ENCODE peak calls at places on chromosomes 11 and 22, in seven cellular contexts. One of them, this sample, is unnamed.
A peak's percentile ranks its signal among the peaks of the same experiment; 100 is the strongest.

GRCh38 chr11:105244157-105244820 is 104.7 kb upstream of the CARD18 start:
- DNase-seq in breast epithelium: no peak
- DNase-seq in NAMALWA: no peak
- DNase-seq in endothelial cell of umbilical vein: peak; percentile 94
- DNase-seq in stimulated activated naive B cell treated with anti-CD40 and anti-IgM and Interleukin-4, amounts not matched to agents 10 μg/mL and 1 μg/mL and 100 μg/mL, for 72 hours: no peak
- DNase-seq in stimulated activated CD4-positive, alpha-beta T cell treated with anti-CD3 and anti-CD28 coated beads, Interleukin-4, amount 100 ng/mL, for 1 hour: no peak
- DNase-seq in NCI-H146: no peak
- DNase-seq in this sample: no peak

GRCh38 chr11:62105611-62106245 is 18.1 kb upstream of the INCENP start:
- DNase-seq in breast epithelium: no peak
- DNase-seq in stimulated activated naive B cell treated with anti-CD40 and anti-IgM and Interleukin-4, amounts not matched to agents 10 μg/mL and 1 μg/mL and 100 μg/mL, for 72 hours: no peak
- DNase-seq in endothelial cell of umbilical vein: no peak
- DNase-seq in NCI-H146: no peak
- DNase-seq in NAMALWA: no peak
- DNase-seq in stimulated activated CD4-positive, alpha-beta T cell treated with anti-CD3 and anti-CD28 coated beads, Interleukin-4, amount 100 ng/mL, for 1 hour: no peak
- DNase-seq in this sample: no peak

GRCh38 chr11:86692317-86692716 is 19.9 kb upstream of the ME3 start:
- DNase-seq in NCI-H146: no peak
- DNase-seq in breast epithelium: no peak
- DNase-seq in endothelial cell of umbilical vein: no peak
- DNase-seq in stimulated activated naive B cell treated with anti-CD40 and anti-IgM and Interleukin-4, amounts not matched to agents 10 μg/mL and 1 μg/mL and 100 μg/mL, for 72 hours: no peak
- DNase-seq in stimulated activated CD4-positive, alpha-beta T cell treated with anti-CD3 and anti-CD28 coated beads, Interleukin-4, amount 100 ng/mL, for 1 hour: no peak
- DNase-seq in NAMALWA: no peak
- DNase-seq in this sample: no peak

GRCh38 chr11:100574894-100575769 is 112.0 kb upstream of the ARHGAP42 start:
- DNase-seq in stimulated activated CD4-positive, alpha-beta T cell treated with anti-CD3 and anti-CD28 coated beads, Interleukin-4, amount 100 ng/mL, for 1 hour: no peak
- DNase-seq in NCI-H146: peak; percentile 58
- DNase-seq in breast epithelium: no peak
- DNase-seq in endothelial cell of umbilical vein: peak; percentile 59
- DNase-seq in NAMALWA: peak; percentile 34
- DNase-seq in stimulated activated naive B cell treated with anti-CD40 and anti-IgM and Interleukin-4, amounts not matched to agents 10 μg/mL and 1 μg/mL and 100 μg/mL, for 72 hours: no peak
- DNase-seq in this sample: no peak

GRCh38 chr11:127925430-127925829 is 661.9 kb downstream of the ETS1 start:
- DNase-seq in NCI-H146: no peak
- DNase-seq in NAMALWA: no peak
- DNase-seq in breast epithelium: no peak
- DNase-seq in stimulated activated CD4-positive, alpha-beta T cell treated with anti-CD3 and anti-CD28 coated beads, Interleukin-4, amount 100 ng/mL, for 1 hour: no peak
- DNase-seq in endothelial cell of umbilical vein: no peak
- DNase-seq in stimulated activated naive B cell treated with anti-CD40 and anti-IgM and Interleukin-4, amounts not matched to agents 10 μg/mL and 1 μg/mL and 100 μg/mL, for 72 hours: no peak
- DNase-seq in this sample: no peak

GRCh38 chr22:20420157-20420842 is 17.3 kb downstream of the SCARF2 start:
- DNase-seq in breast epithelium: no peak
- DNase-seq in NCI-H146: no peak
- DNase-seq in stimulated activated CD4-positive, alpha-beta T cell treated with anti-CD3 and anti-CD28 coated beads, Interleukin-4, amount 100 ng/mL, for 1 hour: no peak
- DNase-seq in stimulated activated naive B cell treated with anti-CD40 and anti-IgM and Interleukin-4, amounts not matched to agents 10 μg/mL and 1 μg/mL and 100 μg/mL, for 72 hours: no peak
- DNase-seq in endothelial cell of umbilical vein: no peak
- DNase-seq in NAMALWA: no peak
- DNase-seq in this sample: no peak

GRCh38 chr11:79026803-79027445 is 413.9 kb downstream of the TENM4 start:
- DNase-seq in stimulated activated CD4-positive, alpha-beta T cell treated with anti-CD3 and anti-CD28 coated beads, Interleukin-4, amount 100 ng/mL, for 1 hour: no peak
- DNase-seq in stimulated activated naive B cell treated with anti-CD40 and anti-IgM and Interleukin-4, amounts not matched to agents 10 μg/mL and 1 μg/mL and 100 μg/mL, for 72 hours: no peak
- DNase-seq in endothelial cell of umbilical vein: no peak
- DNase-seq in NCI-H146: no peak
- DNase-seq in breast epithelium: no peak
- DNase-seq in NAMALWA: peak; percentile 23
- DNase-seq in this sample: no peak

GRCh38 chr11:47731466-47731865 is 16.3 kb upstream of the AGBL2 start:
- DNase-seq in NAMALWA: no peak
- DNase-seq in breast epithelium: no peak
- DNase-seq in stimulated activated naive B cell treated with anti-CD40 and anti-IgM and Interleukin-4, amounts not matched to agents 10 μg/mL and 1 μg/mL and 100 μg/mL, for 72 hours: no peak
- DNase-seq in NCI-H146: no peak
- DNase-seq in endothelial cell of umbilical vein: no peak
- DNase-seq in stimulated activated CD4-positive, alpha-beta T cell treated with anti-CD3 and anti-CD28 coated beads, Interleukin-4, amount 100 ng/mL, for 1 hour: no peak
- DNase-seq in this sample: no peak

GRCh38 chr22:19997561-19998231 is 18.9 kb downstream of the ARVCF start:
- DNase-seq in breast epithelium: no peak
- DNase-seq in endothelial cell of umbilical vein: no peak
- DNase-seq in stimulated activated CD4-positive, alpha-beta T cell treated with anti-CD3 and anti-CD28 coated beads, Interleukin-4, amount 100 ng/mL, for 1 hour: no peak
- DNase-seq in stimulated activated naive B cell treated with anti-CD40 and anti-IgM and Interleukin-4, amounts not matched to agents 10 μg/mL and 1 μg/mL and 100 μg/mL, for 72 hours: no peak
- DNase-seq in NAMALWA: no peak
- DNase-seq in NCI-H146: no peak
- DNase-seq in this sample: no peak

GRCh38 chr11:10329935-10330334 is 25.1 kb downstream of the ADM start:
- DNase-seq in NCI-H146: no peak
- DNase-seq in NAMALWA: no peak
- DNase-seq in stimulated activated naive B cell treated with anti-CD40 and anti-IgM and Interleukin-4, amounts not matched to agents 10 μg/mL and 1 μg/mL and 100 μg/mL, for 72 hours: no peak
- DNase-seq in stimulated activated CD4-positive, alpha-beta T cell treated with anti-CD3 and anti-CD28 coated beads, Interleukin-4, amount 100 ng/mL, for 1 hour: no peak
- DNase-seq in breast epithelium: no peak
- DNase-seq in endothelial cell of umbilical vein: peak; percentile 84
- DNase-seq in this sample: no peak

GRCh38 chr11:69106124-69106811 is 49.5 kb upstream of the SMIM38 start:
- DNase-seq in breast epithelium: peak; percentile 56
- DNase-seq in stimulated activated naive B cell treated with anti-CD40 and anti-IgM and Interleukin-4, amounts not matched to agents 10 μg/mL and 1 μg/mL and 100 μg/mL, for 72 hours: no peak
- DNase-seq in NAMALWA: no peak
- DNase-seq in stimulated activated CD4-positive, alpha-beta T cell treated with anti-CD3 and anti-CD28 coated beads, Interleukin-4, amount 100 ng/mL, for 1 hour: no peak
- DNase-seq in endothelial cell of umbilical vein: peak; percentile 58
- DNase-seq in NCI-H146: no peak
- DNase-seq in this sample: no peak

GRCh38 chr11:76604081-76604601 is 66.4 kb downstream of the LRRC32 start:
- DNase-seq in breast epithelium: peak; percentile 15
- DNase-seq in stimulated activated naive B cell treated with anti-CD40 and anti-IgM and Interleukin-4, amounts not matched to agents 10 μg/mL and 1 μg/mL and 100 μg/mL, for 72 hours: no peak
- DNase-seq in stimulated activated CD4-positive, alpha-beta T cell treated with anti-CD3 and anti-CD28 coated beads, Interleukin-4, amount 100 ng/mL, for 1 hour: no peak
- DNase-seq in endothelial cell of umbilical vein: no peak
- DNase-seq in NAMALWA: no peak
- DNase-seq in NCI-H146: peak; percentile 41
- DNase-seq in this sample: no peak

GRCh38 chr11:104852811-104853210 is 45.4 kb downstream of the CASP12 start:
- DNase-seq in stimulated activated CD4-positive, alpha-beta T cell treated with anti-CD3 and anti-CD28 coated beads, Interleukin-4, amount 100 ng/mL, for 1 hour: no peak
- DNase-seq in NCI-H146: no peak
- DNase-seq in stimulated activated naive B cell treated with anti-CD40 and anti-IgM and Interleukin-4, amounts not matched to agents 10 μg/mL and 1 μg/mL and 100 μg/mL, for 72 hours: no peak
- DNase-seq in breast epithelium: no peak
- DNase-seq in NAMALWA: no peak
- DNase-seq in endothelial cell of umbilical vein: no peak
- DNase-seq in this sample: no peak

GRCh38 chr11:67510023-67510345 is 2.0 kb upstream of the CDK2AP2 start:
- DNase-seq in NCI-H146: no peak
- DNase-seq in endothelial cell of umbilical vein: no peak
- DNase-seq in breast epithelium: no peak
- DNase-seq in NAMALWA: no peak
- DNase-seq in stimulated activated naive B cell treated with anti-CD40 and anti-IgM and Interleukin-4, amounts not matched to agents 10 μg/mL and 1 μg/mL and 100 μg/mL, for 72 hours: no peak
- DNase-seq in stimulated activated CD4-positive, alpha-beta T cell treated with anti-CD3 and anti-CD28 coated beads, Interleukin-4, amount 100 ng/mL, for 1 hour: no peak
- DNase-seq in this sample: no peak

GRCh38 chr11:45651841-45652745 is 13.3 kb downstream of the CHST1 start:
- DNase-seq in stimulated activated CD4-positive, alpha-beta T cell treated with anti-CD3 and anti-CD28 coated beads, Interleukin-4, amount 100 ng/mL, for 1 hour: no peak
- DNase-seq in stimulated activated naive B cell treated with anti-CD40 and anti-IgM and Interleukin-4, amounts not matched to agents 10 μg/mL and 1 μg/mL and 100 μg/mL, for 72 hours: no peak
- DNase-seq in breast epithelium: no peak
- DNase-seq in NCI-H146: no peak
- DNase-seq in endothelial cell of umbilical vein: no peak
- DNase-seq in NAMALWA: no peak
- DNase-seq in this sample: no peak

GRCh38 chr11:122137081-122137793 is 21.2 kb upstream of the BLID start:
- DNase-seq in stimulated activated naive B cell treated with anti-CD40 and anti-IgM and Interleukin-4, amounts not matched to agents 10 μg/mL and 1 μg/mL and 100 μg/mL, for 72 hours: no peak
- DNase-seq in endothelial cell of umbilical vein: peak; percentile 88
- DNase-seq in stimulated activated CD4-positive, alpha-beta T cell treated with anti-CD3 and anti-CD28 coated beads, Interleukin-4, amount 100 ng/mL, for 1 hour: no peak
- DNase-seq in breast epithelium: no peak
- DNase-seq in NCI-H146: no peak
- DNase-seq in NAMALWA: no peak
- DNase-seq in this sample: no peak

GRCh38 chr11:112392860-112393259 is 132.2 kb upstream of the PLET1 start:
- DNase-seq in NCI-H146: peak; percentile 97
- DNase-seq in breast epithelium: no peak
- DNase-seq in stimulated activated naive B cell treated with anti-CD40 and anti-IgM and Interleukin-4, amounts not matched to agents 10 μg/mL and 1 μg/mL and 100 μg/mL, for 72 hours: no peak
- DNase-seq in endothelial cell of umbilical vein: no peak
- DNase-seq in stimulated activated CD4-positive, alpha-beta T cell treated with anti-CD3 and anti-CD28 coated beads, Interleukin-4, amount 100 ng/mL, for 1 hour: no peak
- DNase-seq in NAMALWA: no peak
- DNase-seq in this sample: no peak

GRCh38 chr11:110081462-110082233 is 11.5 kb upstream of the ZC3H12C start:
- DNase-seq in stimulated activated CD4-positive, alpha-beta T cell treated with anti-CD3 and anti-CD28 coated beads, Interleukin-4, amount 100 ng/mL, for 1 hour: no peak
- DNase-seq in endothelial cell of umbilical vein: no peak
- DNase-seq in breast epithelium: no peak
- DNase-seq in NCI-H146: no peak
- DNase-seq in stimulated activated naive B cell treated with anti-CD40 and anti-IgM and Interleukin-4, amounts not matched to agents 10 μg/mL and 1 μg/mL and 100 μg/mL, for 72 hours: no peak
- DNase-seq in NAMALWA: no peak
- DNase-seq in this sample: no peak

GRCh38 chr11:118908931-118909618 is 16.7 kb downstream of the BCL9L start:
- DNase-seq in stimulated activated CD4-positive, alpha-beta T cell treated with anti-CD3 and anti-CD28 coated beads, Interleukin-4, amount 100 ng/mL, for 1 hour: no peak
- DNase-seq in stimulated activated naive B cell treated with anti-CD40 and anti-IgM and Interleukin-4, amounts not matched to agents 10 μg/mL and 1 μg/mL and 100 μg/mL, for 72 hours: no peak
- DNase-seq in NAMALWA: no peak
- DNase-seq in breast epithelium: peak; percentile 70
- DNase-seq in NCI-H146: peak; percentile 12
- DNase-seq in endothelial cell of umbilical vein: peak; percentile 70
- DNase-seq in this sample: no peak

GRCh38 chr11:104327864-104328513 is 164.0 kb upstream of the PDGFD start:
- DNase-seq in endothelial cell of umbilical vein: no peak
- DNase-seq in NAMALWA: no peak
- DNase-seq in breast epithelium: no peak
- DNase-seq in stimulated activated naive B cell treated with anti-CD40 and anti-IgM and Interleukin-4, amounts not matched to agents 10 μg/mL and 1 μg/mL and 100 μg/mL, for 72 hours: no peak
- DNase-seq in NCI-H146: no peak
- DNase-seq in stimulated activated CD4-positive, alpha-beta T cell treated with anti-CD3 and anti-CD28 coated beads, Interleukin-4, amount 100 ng/mL, for 1 hour: no peak
- DNase-seq in this sample: no peak

GRCh38 chr11:120182790-120183491 is 27.9 kb upstream of the OAF start:
- DNase-seq in NCI-H146: peak; percentile 36
- DNase-seq in stimulated activated naive B cell treated with anti-CD40 and anti-IgM and Interleukin-4, amounts not matched to agents 10 μg/mL and 1 μg/mL and 100 μg/mL, for 72 hours: no peak
- DNase-seq in NAMALWA: peak; percentile 8
- DNase-seq in breast epithelium: peak; percentile 18
- DNase-seq in endothelial cell of umbilical vein: no peak
- DNase-seq in stimulated activated CD4-positive, alpha-beta T cell treated with anti-CD3 and anti-CD28 coated beads, Interleukin-4, amount 100 ng/mL, for 1 hour: no peak
- DNase-seq in this sample: no peak

GRCh38 chr22:45604239-45604711 is 67.4 kb upstream of the ATXN10 start:
- DNase-seq in NAMALWA: no peak
- DNase-seq in stimulated activated CD4-positive, alpha-beta T cell treated with anti-CD3 and anti-CD28 coated beads, Interleukin-4, amount 100 ng/mL, for 1 hour: no peak
- DNase-seq in stimulated activated naive B cell treated with anti-CD40 and anti-IgM and Interleukin-4, amounts not matched to agents 10 μg/mL and 1 μg/mL and 100 μg/mL, for 72 hours: no peak
- DNase-seq in NCI-H146: no peak
- DNase-seq in breast epithelium: peak; percentile 77
- DNase-seq in endothelial cell of umbilical vein: no peak
- DNase-seq in this sample: no peak

GRCh38 chr11:92246637-92247036 is 22.0 kb downstream of the FAT3 start:
- DNase-seq in NAMALWA: no peak
- DNase-seq in stimulated activated CD4-positive, alpha-beta T cell treated with anti-CD3 and anti-CD28 coated beads, Interleukin-4, amount 100 ng/mL, for 1 hour: no peak
- DNase-seq in breast epithelium: no peak
- DNase-seq in stimulated activated naive B cell treated with anti-CD40 and anti-IgM and Interleukin-4, amounts not matched to agents 10 μg/mL and 1 μg/mL and 100 μg/mL, for 72 hours: no peak
- DNase-seq in endothelial cell of umbilical vein: no peak
- DNase-seq in NCI-H146: no peak
- DNase-seq in this sample: no peak

GRCh38 chr11:131637469-131638175 is 267.2 kb downstream of the NTM start:
- DNase-seq in breast epithelium: no peak
- DNase-seq in endothelial cell of umbilical vein: no peak
- DNase-seq in NAMALWA: no peak
- DNase-seq in stimulated activated naive B cell treated with anti-CD40 and anti-IgM and Interleukin-4, amounts not matched to agents 10 μg/mL and 1 μg/mL and 100 μg/mL, for 72 hours: no peak
- DNase-seq in NCI-H146: no peak
- DNase-seq in stimulated activated CD4-positive, alpha-beta T cell treated with anti-CD3 and anti-CD28 coated beads, Interleukin-4, amount 100 ng/mL, for 1 hour: no peak
- DNase-seq in this sample: no peak

GRCh38 chr22:29030618-29031235 is 30.9 kb downstream of the C22orf31 start:
- DNase-seq in stimulated activated naive B cell treated with anti-CD40 and anti-IgM and Interleukin-4, amounts not matched to agents 10 μg/mL and 1 μg/mL and 100 μg/mL, for 72 hours: no peak
- DNase-seq in NCI-H146: peak; percentile 29
- DNase-seq in stimulated activated CD4-positive, alpha-beta T cell treated with anti-CD3 and anti-CD28 coated beads, Interleukin-4, amount 100 ng/mL, for 1 hour: no peak
- DNase-seq in endothelial cell of umbilical vein: peak; percentile 82
- DNase-seq in breast epithelium: peak; percentile 57
- DNase-seq in NAMALWA: no peak
- DNase-seq in this sample: no peak

This sample was measured in GM10248.